ENCODE peak calls at places on chromosomes 3 and 15, in six cellular contexts. P is GM12878, J is neural progenitor cell, Z is fibroblast of lung, L is MM.1S, R is DND-41. Y is an unnamed sample.

GRCh38 chr15:85621096-85621495 is 173.6 kb downstream of the KLHL25 start:
- DNase-seq in P (no peak), J (no peak), Z (no peak), R (no peak), L (no peak), Y (no peak)

GRCh38 chr15:52567886-52568568 is 803 bp downstream of the ARPP19 start:
- DNase-seq in Z (no peak), L (peak), J (no peak), P (no peak), R (peak), Y (peak)

GRCh38 chr3:19645093-19645492 is 288.9 kb downstream of the EFHB start:
- DNase-seq in Z (no peak), P (peak), J (no peak), R (no peak), L (peak), Y (no peak)

GRCh38 chr3:135239485-135239884 is 444.4 kb downstream of the EPHB1 start:
- DNase-seq in P (no peak), R (no peak), Z (no peak), J (no peak), L (no peak), Y (no peak)

GRCh38 chr15:41487802-41488201 is 5.9 kb upstream of the ITPKA start:
- DNase-seq in J (no peak), P (no peak), Z (no peak), L (no peak), R (no peak), Y (no peak)

GRCh38 chr3:1469248-1469647 is 376.4 kb downstream of the CNTN6 start:
- DNase-seq in Z (no peak), P (no peak), L (no peak), R (no peak), J (no peak), Y (no peak)

GRCh38 chr3:113439576-113439975 is 1.7 kb downstream of the CFAP44 start:
- DNase-seq in P (no peak), L (no peak), Z (no peak), J (no peak), R (no peak), Y (peak)

GRCh38 chr15:67472957-67473356 is 48.0 kb upstream of the C15orf61 start:
- DNase-seq in J (no peak), L (no peak), Z (peak), P (no peak), R (no peak), Y (no peak)

GRCh38 chr15:45094358-45094730 is 19.6 kb downstream of the DUOX2 start:
- DNase-seq in R (no peak), P (no peak), L (no peak), J (no peak), Z (no peak), Y (no peak)

GRCh38 chr3:132180337-132180791 is 136.8 kb upstream of the ACP3 start:
- DNase-seq in J (peak), P (peak), R (peak), L (peak), Z (peak), Y (peak)
- TF ChIP-seq CTCF in J (peak), P (peak), R (peak), L (peak), Z (peak), Y (peak)

GRCh38 chr3:42174679-42175660 is 83.8 kb downstream of the TRAK1 start:
- DNase-seq in R (no peak), Z (no peak), L (no peak), P (no peak), J (no peak), Y (no peak)
- H3K9ac ChIP-seq in R (no peak), Z (no peak), L (no peak), P (peak), J (no peak), Y (no peak)

GRCh38 chr15:99981839-99982658 is 248.8 kb upstream of the LYSMD4 start:
- DNase-seq in L (no peak), R (no peak), Z (no peak), J (peak), P (no peak), Y (no peak)
- TF ChIP-seq EZH2 in L (no peak), R (no peak), Z (no peak), J (no peak), P (no peak), Y (no peak)

GRCh38 chr15:48638966-48639365 is 6.5 kb downstream of the FBN1 start:
- DNase-seq in J (no peak), L (no peak), P (no peak), Z (no peak), R (no peak), Y (no peak)

GRCh38 chr15:48643236-48643635 is 2.3 kb downstream of the FBN1 start:
- DNase-seq in P (no peak), J (no peak), Z (no peak), L (no peak), R (no peak), Y (peak)

GRCh38 chr15:48642795-48643194 is 2.7 kb downstream of the FBN1 start:
- DNase-seq in R (no peak), P (no peak), J (no peak), L (no peak), Z (peak), Y (no peak)

GRCh38 chr15:48643776-48644497 is 1.6 kb downstream of the FBN1 start:
- DNase-seq in P (no peak), J (peak), R (no peak), L (no peak), Z (peak), Y (peak)

DNA sequence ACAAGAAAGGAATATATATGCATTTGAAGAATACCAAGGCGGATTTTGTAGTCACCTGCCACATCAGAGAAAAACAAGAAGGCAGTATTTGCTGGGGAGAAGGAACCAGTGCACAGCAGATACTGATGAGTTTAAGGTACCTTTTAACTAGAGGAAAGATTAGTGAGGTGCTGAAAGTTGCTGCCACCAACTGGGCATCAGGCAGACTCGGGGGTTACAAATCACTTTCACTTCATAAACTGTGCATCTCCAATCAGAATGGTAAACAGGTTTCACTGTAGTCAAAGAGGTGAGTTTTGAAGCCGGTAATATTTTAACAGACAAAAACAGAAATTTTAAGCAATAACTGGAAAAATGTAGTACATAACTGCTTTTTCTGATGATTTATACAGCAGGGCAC is 4.1 kb downstream of the FBN1 start:
- DNase-seq in P (peak), L (peak), J (no peak), Z (peak), R (no peak), Y (peak)
- TF ChIP-seq CTCF in P (peak), L (peak), J (peak), Z (peak), R (peak), Y (peak)

GRCh38 chr3:64098686-64099085 is 75.4 kb upstream of the PSMD6 start:
- DNase-seq in J (no peak), L (no peak), R (no peak), Z (no peak), P (no peak), Y (peak)
- H3K9ac ChIP-seq in J (no peak), L (no peak), R (no peak), Z (no peak), P (no peak), Y (no peak)

DNA sequence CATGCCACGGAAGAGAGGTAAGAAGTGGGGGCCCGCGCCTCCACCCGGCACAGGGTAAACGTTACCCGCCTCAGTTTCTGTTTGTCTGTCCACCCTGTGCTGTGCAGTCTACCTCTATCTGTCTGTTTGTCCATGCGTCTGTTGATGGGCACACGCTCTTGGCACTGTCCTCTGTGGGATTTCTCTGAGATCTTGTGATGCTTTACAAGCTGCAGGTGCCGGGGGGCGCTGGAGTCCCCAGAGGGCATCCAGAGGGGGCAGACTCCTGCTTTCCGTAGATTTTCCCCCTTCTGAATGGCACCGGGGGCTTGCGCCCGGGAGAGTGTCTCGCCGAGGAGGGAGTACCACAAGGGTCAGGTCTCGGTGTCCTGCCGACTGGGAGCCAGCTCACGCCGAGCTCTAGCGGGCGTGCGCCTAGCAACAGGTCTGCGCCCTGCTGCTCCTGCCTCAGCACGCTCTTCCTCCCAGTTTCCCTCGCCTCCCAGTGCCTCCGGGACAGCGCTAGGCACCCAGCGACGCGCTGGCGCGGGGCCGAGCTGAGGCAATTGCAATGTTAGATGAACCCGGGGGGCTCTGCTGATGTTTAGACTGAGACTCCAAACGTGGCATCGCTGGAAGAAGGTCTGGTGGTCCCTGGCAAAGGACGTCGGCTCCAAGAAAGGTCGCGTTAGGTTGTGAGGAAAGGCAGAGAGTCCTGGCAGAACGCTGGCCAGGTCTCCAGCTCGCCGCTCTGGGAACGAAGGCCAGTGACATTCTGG is 667 bp downstream of the CEMIP start:
- DNase-seq in R (no peak), P (no peak), L (no peak), J (peak), Z (peak), Y (peak)
- TF ChIP-seq EZH2 in R (no peak), P (no peak), L (no peak), J (peak), Z (no peak), Y (no peak)

GRCh38 chr15:89501646-89502045 is 5.3 kb upstream of the RHCG start:
- DNase-seq in P (no peak), J (no peak), Z (no peak), R (no peak), L (no peak), Y (no peak)

GRCh38 chr15:89499156-89499555 is 2.8 kb upstream of the RHCG start:
- DNase-seq in Z (no peak), L (no peak), R (no peak), J (no peak), P (no peak), Y (no peak)

GRCh38 chr15:89502867-89503595 is 6.6 kb upstream of the RHCG start:
- DNase-seq in Z (no peak), J (no peak), P (no peak), R (no peak), L (no peak), Y (peak)

GRCh38 chr15:89498574-89498906 is 2.2 kb upstream of the RHCG start:
- DNase-seq in J (no peak), R (no peak), L (no peak), P (no peak), Z (no peak), Y (no peak)

DNA sequence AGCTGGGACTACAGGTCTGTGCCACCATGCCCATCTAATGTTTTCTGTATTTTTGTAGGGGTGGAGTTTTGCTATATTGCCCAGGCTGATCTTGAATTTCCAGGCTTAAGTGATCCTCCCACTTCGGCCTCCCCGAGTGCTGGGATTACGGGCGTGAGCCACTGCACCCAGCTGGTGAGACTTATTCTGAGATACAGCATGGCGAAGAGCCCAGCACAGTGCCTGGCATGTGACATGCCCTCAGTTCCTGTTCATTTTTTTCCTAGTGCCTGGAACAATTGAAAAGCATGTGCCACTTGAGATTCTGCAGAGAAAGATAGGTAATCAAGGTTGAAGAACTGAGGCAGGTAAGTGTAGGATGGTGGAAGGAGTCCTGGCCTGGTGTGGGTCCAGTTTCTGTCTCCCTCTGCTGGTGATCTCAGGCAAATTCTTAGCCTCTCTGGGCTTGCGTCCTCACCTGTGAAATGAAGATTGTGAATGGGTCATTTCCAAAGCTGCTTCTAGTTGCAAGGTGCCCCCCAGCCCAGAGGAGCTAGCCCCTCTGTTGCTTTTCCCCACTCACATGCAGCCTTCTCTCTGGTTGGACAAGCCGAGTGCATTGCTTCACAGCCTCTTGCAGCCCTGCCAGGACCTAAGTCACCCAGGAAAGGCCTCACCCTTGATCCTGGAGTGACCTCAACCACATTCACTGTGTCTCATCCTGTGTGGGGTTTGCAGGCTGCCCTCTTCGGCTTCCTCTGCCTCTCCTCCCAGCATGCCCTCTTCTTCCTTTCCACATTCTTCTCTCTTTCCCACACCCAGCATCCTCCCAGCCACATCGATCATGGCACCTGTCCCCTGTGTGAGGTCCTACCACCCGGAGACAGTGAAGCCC is 4.3 kb upstream of the RHCG start:
- DNase-seq in R (no peak), Z (no peak), P (no peak), L (no peak), J (no peak), Y (peak)
- TF ChIP-seq CTCF in R (peak), Z (peak), P (peak), L (peak), J (peak), Y (peak)

Y was measured in PC-3.